ENCODE peak calls at places on chromosome 21, in nine cellular contexts. U, R, P, T, W, F, S, Z and V are unnamed samples.
A peak's percentile ranks its signal among the peaks of the same experiment; 100 is the strongest.

GRCh38 chr21:46297311-46298082 is 11.4 kb downstream of the YBEY start:
- DNase-seq in U (no peak), R (peak; percentile 48), P (peak; percentile 60), T (peak; percentile 65), W (no peak), F (peak; percentile 25), S (peak; percentile 76), Z (no peak), V (peak; percentile 32)

GRCh38 chr21:35386491-35387079 is 337.5 kb upstream of the RUNX1 start:
- DNase-seq in U (no peak), R (no peak), P (no peak), T (no peak), W (no peak), F (peak; percentile 48), S (no peak), Z (no peak), V (no peak)

GRCh38 chr21:19326581-19327319 is 923.2 kb upstream of the TMPRSS15 start:
- DNase-seq in U (no peak), R (no peak), P (no peak), T (no peak), W (no peak), F (no peak), S (no peak), Z (no peak), V (no peak)

GRCh38 chr21:16865612-16866011 is 647.2 kb upstream of the CXADR start:
- DNase-seq in U (no peak), R (no peak), P (peak; percentile 6), T (no peak), W (no peak), F (peak; percentile 44), S (no peak), Z (no peak), V (no peak)

GRCh38 chr21:27108228-27108627 is 141.3 kb upstream of the ADAMTS5 start:
- DNase-seq in U (no peak), R (no peak), P (peak; percentile 8), T (no peak), W (no peak), F (peak; percentile 36), S (no peak), Z (no peak), V (no peak)

GRCh38 chr21:27083144-27083543 is 116.3 kb upstream of the ADAMTS5 start:
- DNase-seq in U (no peak), R (no peak), P (no peak), T (no peak), W (no peak), F (no peak), S (no peak), Z (no peak), V (no peak)

GRCh38 chr21:29155118-29155932 is 24.9 kb downstream of the MAP3K7CL start:
- DNase-seq in U (peak; percentile 23), R (no peak), P (peak; percentile 76), T (no peak), W (no peak), F (peak; percentile 79), S (no peak), Z (no peak), V (peak; percentile 29)

GRCh38 chr21:42593007-42593814 is 60.2 kb upstream of the PDE9A start:
- DNase-seq in U (peak; percentile 61), R (peak; percentile 89), P (peak; percentile 80), T (peak; percentile 87), W (peak; percentile 59), F (peak; percentile 50), S (peak; percentile 90), Z (peak; percentile 69), V (peak; percentile 77)

GRCh38 chr21:41451753-41452676 is 26.0 kb downstream of the MX1 start:
- DNase-seq in U (no peak), R (peak; percentile 69), P (no peak), T (no peak), W (no peak), F (no peak), S (peak; percentile 19), Z (no peak), V (no peak)

GRCh38 chr21:46552274-46552673 is 52.6 kb downstream of the S100B start:
- DNase-seq in U (no peak), R (no peak), P (no peak), T (no peak), W (no peak), F (no peak), S (no peak), Z (no peak), V (no peak)

GRCh38 chr21:24941316-24942185 is 665.7 kb downstream of the MRPL39 start:
- DNase-seq in U (peak; percentile 43), R (no peak), P (no peak), T (no peak), W (no peak), F (peak; percentile 1), S (no peak), Z (no peak), V (no peak)

GRCh38 chr21:17858764-17859163 is 39.6 kb upstream of the C21orf91 start:
- DNase-seq in U (no peak), R (no peak), P (no peak), T (no peak), W (peak; percentile 15), F (no peak), S (no peak), Z (no peak), V (no peak)

GRCh38 chr21:17786219-17787181 is 32.7 kb downstream of the C21orf91 start:
- DNase-seq in U (no peak), R (no peak), P (no peak), T (no peak), W (no peak), F (no peak), S (peak; percentile 78), Z (no peak), V (no peak)

GRCh38 chr21:46667191-46667734 is 31.8 kb downstream of the PRMT2 start:
- DNase-seq in U (no peak), R (no peak), P (peak; percentile 43), T (peak; percentile 57), W (no peak), F (no peak), S (no peak), Z (no peak), V (no peak)

GRCh38 chr21:23968722-23969647 is 1638.3 kb downstream of the MRPL39 start:
- DNase-seq in U (peak; percentile 27), R (no peak), P (peak; percentile 0), T (peak; percentile 54), W (peak; percentile 62), F (peak; percentile 29), S (peak; percentile 88), Z (peak; percentile 70), V (peak; percentile 62)

GRCh38 chr21:38902608-38903445 is 97.1 kb downstream of the ETS2 start:
- DNase-seq in U (no peak), R (no peak), P (no peak), T (no peak), W (no peak), F (no peak), S (no peak), Z (no peak), V (no peak)

GRCh38 chr21:37385179-37385765 is 18.7 kb downstream of the DYRK1A start:
- DNase-seq in U (no peak), R (no peak), P (no peak), T (no peak), W (no peak), F (no peak), S (no peak), Z (no peak), V (no peak)
- H3K4me1 ChIP-seq in U (peaks cover 65% of the 10 kb centered on the region), R (peaks cover 31% of the 10 kb centered on the region), P (peaks cover 4% of the 10 kb centered on the region), T (peaks cover 25% of the 10 kb centered on the region), W (no peaks in the 10 kb centered on the region), F (no peaks in the 10 kb centered on the region), S (peaks cover 95% of the 10 kb centered on the region), Z (peaks cover 81% of the 10 kb centered on the region), V (peaks cover 12% of the 10 kb centered on the region)

GRCh38 chr21:43778469-43779335 is 2.6 kb upstream of the CSTB start:
- DNase-seq in U (no peak), R (no peak), P (no peak), T (no peak), W (no peak), F (peak; percentile 29), S (peak; percentile 68), Z (peak; percentile 11), V (peak; percentile 72)

GRCh38 chr21:43782741-43783700 is 6.4 kb upstream of the RRP1 start:
- DNase-seq in U (no peak), R (no peak), P (no peak), T (no peak), W (no peak), F (no peak), S (no peak), Z (no peak), V (no peak)

GRCh38 chr21:43777953-43778352 is 1.8 kb upstream of the CSTB start:
- DNase-seq in U (no peak), R (no peak), P (no peak), T (no peak), W (no peak), F (no peak), S (no peak), Z (no peak), V (no peak)

GRCh38 chr21:43775795-43776430 is at the start of gene CSTB:
- DNase-seq in U (peak; percentile 85), R (peak; percentile 89), P (peak; percentile 79), T (peak; percentile 91), W (no peak), F (peak; percentile 55), S (peak; percentile 96), Z (peak; percentile 86), V (peak; percentile 90)

GRCh38 chr21:43779660-43780059 is 3.6 kb upstream of the CSTB start:
- DNase-seq in U (no peak), R (no peak), P (no peak), T (no peak), W (no peak), F (no peak), S (no peak), Z (no peak), V (no peak)
- H3K4me1 ChIP-seq in U (peaks cover 8% of the 10 kb centered on the region), R (peaks cover 11% of the 10 kb centered on the region), P (no peaks in the 10 kb centered on the region), T (no peaks in the 10 kb centered on the region), W (peaks cover 9% of the 10 kb centered on the region), F (no peaks in the 10 kb centered on the region), S (peaks cover 21% of the 10 kb centered on the region), Z (peaks cover 19% of the 10 kb centered on the region), V (peaks cover 6% of the 10 kb centered on the region)

DNA sequence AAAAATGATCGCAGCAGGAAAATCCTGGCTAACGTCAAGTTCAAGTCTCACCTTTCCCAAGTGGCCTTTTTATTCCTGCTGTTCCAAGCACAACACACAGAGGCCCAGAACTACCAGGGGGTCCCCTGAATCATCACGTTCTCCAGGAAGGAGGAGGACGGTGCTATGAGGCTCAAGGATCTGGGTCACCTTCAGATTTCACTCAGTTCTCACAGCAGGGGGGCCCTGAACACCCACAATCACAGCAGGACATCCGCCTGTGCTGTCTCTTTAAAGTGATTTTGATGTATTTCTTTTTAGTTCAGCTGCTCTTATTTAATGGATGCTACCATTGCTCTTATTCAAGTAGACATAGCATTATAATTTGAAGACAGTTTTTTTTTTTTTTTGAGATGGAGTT is 173.4 kb downstream of the HUNK start:
- DNase-seq in U (no peak), R (no peak), P (no peak), T (no peak), W (no peak), F (no peak), S (no peak), Z (no peak), V (no peak)
- H3K4me1 ChIP-seq in U (no peaks in the 10 kb centered on the region), R (no peaks in the 10 kb centered on the region), P (no peaks in the 10 kb centered on the region), T (no peaks in the 10 kb centered on the region), W (peaks cover 3% of the 10 kb centered on the region), F (no peaks in the 10 kb centered on the region), S (no peaks in the 10 kb centered on the region), Z (no peaks in the 10 kb centered on the region), V (no peaks in the 10 kb centered on the region)

DNA sequence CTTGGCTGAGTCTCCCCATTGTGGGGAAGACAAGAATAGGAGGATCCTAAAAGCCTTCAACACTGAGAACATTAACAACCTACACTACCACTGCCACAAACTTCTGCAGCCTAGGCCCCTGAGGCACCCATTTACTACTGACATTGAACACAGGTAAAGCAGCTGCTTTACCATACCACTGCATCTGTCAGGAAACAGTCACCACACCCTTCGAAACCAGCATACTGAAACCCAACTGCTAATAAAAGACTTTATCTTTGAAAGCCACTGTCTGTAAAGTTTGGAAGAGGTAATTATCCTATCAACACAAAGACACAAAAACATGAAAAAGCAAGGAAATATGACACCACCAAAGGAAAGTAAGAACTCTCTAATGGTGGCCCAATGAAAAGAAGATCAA is 7.4 kb downstream of the IFNAR1 start:
- DNase-seq in U (no peak), R (no peak), P (no peak), T (no peak), W (no peak), F (no peak), S (no peak), Z (no peak), V (no peak)
- H3K4me1 ChIP-seq in U (peaks cover 13% of the 10 kb centered on the region), R (peaks cover 3% of the 10 kb centered on the region), P (no peaks in the 10 kb centered on the region), T (no peaks in the 10 kb centered on the region), W (no peaks in the 10 kb centered on the region), F (no peaks in the 10 kb centered on the region), S (peaks cover 50% of the 10 kb centered on the region), Z (peaks cover 42% of the 10 kb centered on the region), V (no peaks in the 10 kb centered on the region)